ENCODE peak calls at places on chromosomes 2 and 18, in seven cellular contexts. K is transverse colon, L is A549, D is HepG2, W is SK-N-SH, A is sigmoid colon, T is stomach. V is an unnamed sample.

GRCh38 chr18:7520200-7520780 is 46.8 kb upstream of the PTPRM start:
- DNase-seq in K (no peak), L (no peak), D (no peak), W (no peak), A (no peak), T (no peak), V (no peak)

GRCh38 chr2:71779306-71779855 is 326.0 kb downstream of the DYSF start:
- DNase-seq in K (no peak), L (no peak), D (no peak), W (no peak), A (no peak), T (no peak), V (peak)

GRCh38 chr2:127570282-127571250 is 35.1 kb downstream of the MYO7B start:
- DNase-seq in K (no peak), L (no peak), D (no peak), W (no peak), A (peak), T (peak), V (no peak)

GRCh38 chr2:235669983-235670962 is 176.4 kb downstream of the AGAP1 start:
- DNase-seq in K (peak), L (peak), D (no peak), W (peak), A (peak), T (peak), V (no peak)

GRCh38 chr2:215950009-215950408 is 63.3 kb downstream of the MREG start:
- DNase-seq in K (no peak), L (peak), D (peak), W (peak), A (no peak), T (no peak), V (no peak)

GRCh38 chr2:204315236-204315662 is 230.0 kb upstream of the PARD3B start:
- DNase-seq in K (peak), L (no peak), D (no peak), W (no peak), A (peak), T (peak), V (no peak)

GRCh38 chr2:138239902-138240595 is 261.5 kb upstream of the SPOPL start:
- DNase-seq in K (no peak), L (no peak), D (no peak), W (no peak), A (no peak), T (no peak), V (no peak)

GRCh38 chr18:76139844-76140243 is 355.2 kb downstream of the ZNF516 start:
- DNase-seq in K (no peak), L (no peak), D (no peak), W (no peak), A (no peak), T (no peak), V (peak)

GRCh38 chr2:89767581-89768435 is 1076.3 kb downstream of the RPIA start:
- DNase-seq in K (no peak), L (no peak), D (no peak), W (peak), A (peak), T (peak), V (no peak)

GRCh38 chr2:24045511-24046508 is 1.4 kb downstream of the WDCP start:
- DNase-seq in K (no peak), L (no peak), D (peak), W (no peak), A (no peak), T (no peak), V (no peak)

GRCh38 chr2:84894131-84894586 is 11.3 kb upstream of the TMSB10 start:
- DNase-seq in K (no peak), L (no peak), D (no peak), W (no peak), A (peak), T (no peak), V (no peak)

GRCh38 chr2:212732860-212733259 is 194.3 kb upstream of the ERBB4 start:
- DNase-seq in K (no peak), L (no peak), D (no peak), W (no peak), A (no peak), T (no peak), V (no peak)

GRCh38 chr18:56522826-56523225 is 115.6 kb downstream of the TXNL1 start:
- DNase-seq in K (no peak), L (no peak), D (no peak), W (no peak), A (no peak), T (no peak), V (peak)

GRCh38 chr2:68839260-68839833 is 31.9 kb downstream of the BMP10 start:
- DNase-seq in K (no peak), L (peak), D (no peak), W (peak), A (no peak), T (no peak), V (no peak)

GRCh38 chr2:207865210-207865609 is 95.5 kb upstream of the FZD5 start:
- DNase-seq in K (no peak), L (no peak), D (no peak), W (no peak), A (no peak), T (no peak), V (no peak)

GRCh38 chr2:211900518-211900917 is 638.1 kb downstream of the ERBB4 start:
- DNase-seq in K (no peak), L (no peak), D (no peak), W (no peak), A (no peak), T (no peak), V (no peak)

GRCh38 chr18:48827321-48828200 is 123.2 kb downstream of the SMAD7 start:
- DNase-seq in K (no peak), L (no peak), D (no peak), W (peak), A (peak), T (peak), V (no peak)

GRCh38 chr2:49289711-49290110 is 135.4 kb upstream of the FSHR start:
- DNase-seq in K (no peak), L (no peak), D (no peak), W (no peak), A (no peak), T (no peak), V (no peak)

GRCh38 chr18:33355263-33355662 is 85.3 kb downstream of the CCDC178 start:
- DNase-seq in K (no peak), L (no peak), D (no peak), W (no peak), A (no peak), T (no peak), V (no peak)

GRCh38 chr18:71998547-71998946 is 545.6 kb downstream of the CBLN2 start:
- DNase-seq in K (no peak), L (no peak), D (peak), W (no peak), A (no peak), T (no peak), V (no peak)

GRCh38 chr2:216603010-216603883 is 30.0 kb upstream of the IGFBP2 start:
- DNase-seq in K (no peak), L (no peak), D (no peak), W (no peak), A (no peak), T (peak), V (no peak)

GRCh38 chr2:159445307-159445706 is 158.8 kb upstream of the WDSUB1 start:
- DNase-seq in K (no peak), L (no peak), D (no peak), W (no peak), A (no peak), T (no peak), V (no peak)

GRCh38 chr2:17615152-17615551 is 74.7 kb downstream of the VSNL1 start:
- DNase-seq in K (no peak), L (no peak), D (no peak), W (no peak), A (no peak), T (no peak), V (no peak)

GRCh38 chr2:105144128-105144940 is 97.2 kb upstream of the GPR45 start:
- DNase-seq in K (no peak), L (no peak), D (no peak), W (no peak), A (no peak), T (no peak), V (peak)

GRCh38 chr2:88669371-88670214 is 21.9 kb upstream of the RPIA start:
- DNase-seq in K (peak), L (peak), D (peak), W (peak), A (no peak), T (peak), V (no peak)

GRCh38 chr2:137945229-137945628 is 19.0 kb upstream of the HNMT start:
- DNase-seq in K (no peak), L (no peak), D (no peak), W (no peak), A (no peak), T (no peak), V (peak)

GRCh38 chr2:74916394-74916793 is 42.0 kb upstream of the POLE4 start:
- DNase-seq in K (no peak), L (no peak), D (no peak), W (no peak), A (no peak), T (no peak), V (no peak)

GRCh38 chr2:71505770-71506140 is 52.4 kb downstream of the DYSF start:
- DNase-seq in K (no peak), L (no peak), D (no peak), W (no peak), A (peak), T (no peak), V (no peak)

GRCh38 chr18:9931679-9932078 is 17.9 kb downstream of the VAPA start:
- DNase-seq in K (no peak), L (no peak), D (no peak), W (no peak), A (no peak), T (no peak), V (no peak)

GRCh38 chr2:191049728-191050639 is 36.0 kb upstream of the STAT1 start:
- DNase-seq in K (no peak), L (no peak), D (peak), W (no peak), A (peak), T (no peak), V (no peak)

GRCh38 chr2:99689135-99689742 is 199.4 kb upstream of the REV1 start:
- DNase-seq in K (no peak), L (no peak), D (no peak), W (no peak), A (no peak), T (no peak), V (no peak)

GRCh38 chr18:26307161-26307773 is 81.0 kb downstream of the TAF4B start:
- DNase-seq in K (no peak), L (peak), D (peak), W (peak), A (no peak), T (no peak), V (no peak)

GRCh38 chr2:238633426-238634328 is 206.9 kb downstream of the ASB1 start:
- DNase-seq in K (no peak), L (no peak), D (no peak), W (no peak), A (no peak), T (no peak), V (no peak)
- TF ChIP-seq EP300 in K (no peak), L (no peak), D (no peak), W (no peak), A (no peak), T (no peak), V (no peak)

GRCh38 chr2:168346725-168347477 is 99.5 kb upstream of the STK39 start:
- DNase-seq in K (peak), L (peak), D (peak), W (peak), A (peak), T (peak), V (no peak)
- TF ChIP-seq EP300 in K (no peak), L (no peak), D (no peak), W (no peak), A (no peak), T (no peak), V (no peak)

DNA sequence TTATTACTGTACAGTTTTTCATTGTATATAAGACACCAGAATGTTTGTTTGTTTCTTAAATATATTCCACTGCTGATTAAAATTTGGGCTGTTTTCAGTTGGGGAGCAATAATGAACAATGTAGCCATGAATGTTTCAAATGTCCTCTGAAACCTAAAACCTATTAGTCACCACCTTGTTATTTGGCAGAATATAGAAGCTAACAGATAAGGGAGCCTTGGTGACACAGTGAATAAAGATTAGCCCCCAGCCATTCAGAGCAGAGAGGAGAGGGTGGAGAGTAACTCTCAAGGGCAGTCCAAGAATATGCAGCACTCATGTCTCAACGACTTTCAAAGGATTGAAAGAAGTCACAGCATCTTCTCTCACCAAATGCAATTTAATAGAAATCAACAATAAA is 43.1 kb upstream of the ATP8B1 start:
- DNase-seq in K (no peak), L (peak), D (no peak), W (no peak), A (no peak), T (peak), V (no peak)
- TF ChIP-seq EP300 in K (no peak), L (no peak), D (no peak), W (peak), A (no peak), T (no peak), V (no peak)

GRCh38 chr2:6887783-6888192 is 10.2 kb downstream of the RSAD2 start:
- DNase-seq in K (no peak), L (no peak), D (no peak), W (no peak), A (no peak), T (no peak), V (no peak)
- TF ChIP-seq EP300 in K (no peak), L (no peak), D (no peak), W (no peak), A (no peak), T (no peak), V (no peak)